ENCODE peak calls at places on chromosome 18, in eight cellular contexts. H, L, T, B, U, F, M and Y are unnamed samples.
A peak's percentile ranks its signal among the peaks of the same experiment; 100 is the strongest.

GRCh38 chr18:7000484-7001096 is 117.0 kb downstream of the LAMA1 start:
- DNase-seq in F (no peak), L (no peak), H (no peak), U (peak; percentile 62), B (peak; percentile 29), M (no peak), T (no peak), Y (no peak)

GRCh38 chr18:22199005-22199404 is 29.6 kb downstream of the GATA6 start:
- DNase-seq in U (no peak), F (no peak), T (no peak), H (no peak), M (no peak), L (no peak), B (no peak), Y (no peak)

GRCh38 chr18:29083545-29083944 is 906.6 kb upstream of the CDH2 start:
- DNase-seq in H (no peak), T (no peak), F (no peak), U (no peak), L (no peak), M (no peak), B (no peak), Y (no peak)

GRCh38 chr18:13233746-13234527 is 15.4 kb downstream of the LDLRAD4 start:
- DNase-seq in L (no peak), U (no peak), H (no peak), M (peak; percentile 54), F (no peak), T (no peak), B (peak; percentile 8), Y (no peak)

GRCh38 chr18:61831071-61831470 is 61.7 kb downstream of the RNF152 start:
- DNase-seq in U (peak; percentile 41), F (no peak), B (no peak), L (no peak), H (no peak), M (no peak), T (no peak), Y (no peak)

GRCh38 chr18:42706029-42706608 is 409.4 kb downstream of the RIT2 start:
- DNase-seq in H (no peak), B (no peak), T (no peak), F (no peak), L (no peak), U (no peak), M (no peak), Y (no peak)

GRCh38 chr18:23629444-23629946 is 33.2 kb downstream of the ANKRD29 start:
- DNase-seq in H (peak; percentile 95), T (peak; percentile 47), F (no peak), L (no peak), U (no peak), M (no peak), B (peak; percentile 32), Y (no peak)

GRCh38 chr18:76819411-76820136 is 2.8 kb upstream of the ZNF236 start:
- DNase-seq in B (no peak), F (no peak), M (no peak), T (no peak), L (no peak), H (no peak), U (no peak), Y (no peak)

DNA sequence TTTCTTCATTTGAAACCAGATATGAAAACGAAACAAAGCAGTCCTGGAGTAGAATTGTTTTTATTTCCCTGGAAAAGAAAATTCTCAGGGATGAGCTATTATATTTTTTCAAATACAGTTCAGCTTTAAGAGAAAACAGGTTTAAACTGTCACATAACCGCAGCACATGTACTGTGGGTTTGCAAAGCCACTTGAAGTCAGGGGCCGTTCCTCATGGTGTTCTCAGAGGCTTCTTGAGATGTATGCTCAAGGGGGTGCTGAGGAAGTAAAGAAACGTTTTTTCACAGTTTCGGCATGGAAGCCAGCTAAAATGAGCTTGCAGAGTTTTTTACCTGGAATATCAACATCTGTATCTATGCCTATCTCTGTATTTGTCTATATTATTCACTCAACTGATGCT is 225.2 kb downstream of the MC4R start:
- DNase-seq in B (no peak), M (no peak), F (no peak), H (no peak), U (no peak), L (no peak), T (no peak), Y (no peak)
- TF ChIP-seq CTCF in B (no peak), M (no peak), F (no peak), H (no peak), U (no peak), L (no peak), T (no peak), Y (no peak)

GRCh38 chr18:67359868-67360838 is 156.4 kb downstream of the DSEL start:
- DNase-seq in L (no peak), F (no peak), H (peak; percentile 78), M (peak; percentile 84), T (no peak), B (no peak), U (peak; percentile 92), Y (peak; percentile 81)
- H3K4me3 ChIP-seq in L (no peak overlapping the region), F (no peak overlapping the region), H (peak overlapping the region; percentile 22), M (peak overlapping the region; percentile 39), T (no peak overlapping the region), B (no peak overlapping the region), U (peak overlapping the region; percentile 21), Y (peak overlapping the region; percentile 51)

DNA sequence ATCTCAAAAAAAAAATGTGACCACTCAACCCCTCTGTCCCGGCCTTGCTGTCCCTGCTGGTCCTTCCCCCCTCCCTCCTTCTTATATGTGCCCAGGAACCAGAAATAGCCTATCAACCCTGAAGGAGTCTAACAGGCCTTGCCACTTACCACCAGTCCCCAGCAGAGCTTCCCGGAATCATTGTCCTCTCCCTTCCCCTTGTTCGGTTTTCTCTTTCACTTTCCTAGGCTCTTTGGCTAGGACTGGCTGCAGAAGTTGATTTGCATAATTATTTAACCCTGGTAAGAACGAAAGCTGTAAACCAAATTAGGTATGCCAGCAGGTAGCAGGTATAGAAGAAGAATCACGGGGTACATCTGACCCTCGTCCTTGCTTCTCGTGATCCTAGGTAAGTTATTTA is 72.6 kb upstream of the ZNF532 start:
- DNase-seq in H (no peak), B (no peak), U (no peak), F (no peak), M (no peak), T (no peak), L (no peak), Y (no peak)
- TF ChIP-seq CTCF in H (no peak), B (no peak), U (no peak), F (no peak), M (no peak), T (no peak), L (no peak), Y (no peak)

GRCh38 chr18:48977914-48978313 is 27.1 kb upstream of the SMAD7 start:
- DNase-seq in U (no peak), M (no peak), B (no peak), F (no peak), H (no peak), T (no peak), L (no peak), Y (no peak)

GRCh38 chr18:48975221-48975816 is 24.6 kb upstream of the SMAD7 start:
- DNase-seq in M (no peak), H (no peak), B (no peak), T (no peak), F (no peak), L (no peak), U (no peak), Y (no peak)

GRCh38 chr18:48973731-48974130 is 23.0 kb upstream of the SMAD7 start:
- DNase-seq in F (no peak), T (no peak), U (peak; percentile 33), M (no peak), L (no peak), H (no peak), B (peak; percentile 46), Y (no peak)

GRCh38 chr18:48974304-48975220 is 23.8 kb upstream of the SMAD7 start:
- DNase-seq in U (no peak), F (no peak), L (no peak), H (no peak), M (no peak), T (no peak), B (no peak), Y (no peak)

GRCh38 chr18:48975817-48976649 is 25.3 kb upstream of the SMAD7 start:
- DNase-seq in H (peak; percentile 62), B (peak; percentile 70), L (no peak), T (peak; percentile 85), F (peak; percentile 62), U (peak; percentile 57), M (no peak), Y (no peak)
- H3K4me3 ChIP-seq in H (peak overlapping the region; percentile 71), B (peak overlapping the region; percentile 46), L (peak overlapping the region; percentile 59), T (peak overlapping the region; percentile 36), F (peak overlapping the region; percentile 63), U (peak overlapping the region; percentile 46), M (peak overlapping the region; percentile 71), Y (peak overlapping the region; percentile 64)